ENCODE peak calls at places on chromosomes 16 and 17, in five cellular contexts. E is stimulated activated CD8-positive, alpha-beta memory T cell treated with anti-CD3 and anti-CD28 coated beads, Interleukin-4, amount 100 ng/mL, for 4 hours; A is NCI-H2029; M is HFFc6; F is Right ventricle myocardium inferior. D is an unnamed sample.

GRCh38 chr16:50692999-50693781 is at the start of gene NOD2:
- DNase-seq in E (no peak), A (no peak), M (no peak), F (no peak), D (no peak)

GRCh38 chr17:67672592-67672991 is 45.1 kb upstream of the NOL11 start:
- DNase-seq in E (no peak), A (peak; percentile 91), M (no peak), F (no peak), D (no peak)

GRCh38 chr17:79937981-79938695 is 97.5 kb downstream of the TBC1D16 start:
- DNase-seq in E (no peak), A (no peak), M (no peak), F (peak; percentile 56), D (no peak)

GRCh38 chr16:80518436-80518835 is 22.4 kb upstream of the DYNLRB2 start:
- DNase-seq in E (no peak), A (no peak), M (no peak), F (no peak), D (no peak)

GRCh38 chr16:80280557-80280956 is 260.2 kb upstream of the DYNLRB2 start:
- DNase-seq in E (no peak), A (no peak), M (no peak), F (no peak), D (no peak)

GRCh38 chr17:80688994-80689635 is 144.5 kb downstream of the RPTOR start:
- DNase-seq in E (no peak), A (no peak), M (no peak), F (no peak), D (no peak)

GRCh38 chr17:41615454-41615853 is 2.9 kb upstream of the KRT16 start:
- DNase-seq in E (no peak), A (peak; percentile 38), M (peak; percentile 1), F (no peak), D (no peak)

GRCh38 chr16:76268824-76269223 is 8.4 kb upstream of the CNTNAP4 start:
- DNase-seq in E (no peak), A (no peak), M (no peak), F (no peak), D (no peak)

GRCh38 chr17:14942511-14943185 is 322.5 kb downstream of the PMP22 start:
- DNase-seq in E (no peak), A (no peak), M (peak; percentile 21), F (no peak), D (no peak)

GRCh38 chr17:47872651-47873161 is 21.7 kb upstream of the SP6 start:
- DNase-seq in E (no peak), A (no peak), M (no peak), F (no peak), D (no peak)

GRCh38 chr16:8907096-8907495 is 24.9 kb downstream of the LITAFD start:
- DNase-seq in E (no peak), A (no peak), M (no peak), F (no peak), D (no peak)

GRCh38 chr17:41490022-41490421 is 312 bp upstream of the KRT36 start:
- DNase-seq in E (no peak), A (no peak), M (no peak), F (no peak), D (no peak)

GRCh38 chr17:1070411-1070810 is 73.5 kb downstream of the TIMM22 start:
- DNase-seq in E (no peak), A (no peak), M (no peak), F (no peak), D (no peak)

GRCh38 chr16:3074860-3075545 is 9.6 kb downstream of the IL32 start:
- DNase-seq in E (no peak), A (no peak), M (no peak), F (peak; percentile 84), D (no peak)

GRCh38 chr17:27573971-27574525 is 56.9 kb upstream of the LGALS9 start:
- DNase-seq in E (no peak), A (no peak), M (peak; percentile 25), F (no peak), D (no peak)

GRCh38 chr17:67993998-67994361 is 2.3 kb downstream of the C17orf58 start:
- DNase-seq in E (no peak), A (peak; percentile 26), M (no peak), F (no peak), D (no peak)

GRCh38 chr17:7281074-7281952 is at the start of gene SLC2A4:
- DNase-seq in E (peak; percentile 62), A (peak; percentile 66), M (peak; percentile 90), F (peak; percentile 97), D (peak; percentile 90)

GRCh38 chr16:86667035-86667434 is 88.7 kb downstream of the FOXL1 start:
- DNase-seq in E (no peak), A (no peak), M (no peak), F (no peak), D (no peak)

GRCh38 chr17:35160354-35161201 is 13.0 kb downstream of the UNC45B start:
- DNase-seq in E (no peak), A (no peak), M (no peak), F (no peak), D (no peak)

GRCh38 chr16:57803413-57803990 is 1.2 kb upstream of the KIFC3 start:
- DNase-seq in E (no peak), A (no peak), M (no peak), F (no peak), D (no peak)

GRCh38 chr17:71098071-71098470 is 928.7 kb downstream of the KCNJ2 start:
- DNase-seq in E (no peak), A (no peak), M (no peak), F (no peak), D (no peak)

GRCh38 chr16:81837312-81837748 is 58.2 kb downstream of the PLCG2 start:
- DNase-seq in E (no peak), A (no peak), M (no peak), F (no peak), D (no peak)

GRCh38 chr16:75114179-75114945 is 2.2 kb downstream of the LDHD start:
- DNase-seq in E (no peak), A (peak; percentile 43), M (no peak), F (no peak), D (no peak)